ENCODE peak calls at places on chromosomes 2 and 18, in ten cellular contexts. One of them, this sample, is unnamed.
A peak's percentile ranks its signal among the peaks of the same experiment; 100 is the strongest.

GRCh38 chr2:64488050-64488974 is 34.4 kb downstream of the LGALSL start:
- DNase-seq in upper lobe of right lung: peak; percentile 81
- DNase-seq in heart right ventricle: peak; percentile 63
- DNase-seq in K562: peak; percentile 78
- DNase-seq in stomach: peak; percentile 75
- DNase-seq in fibroblast of lung: peak; percentile 13
- DNase-seq in CD8-positive, alpha-beta T cell: peak; percentile 56
- DNase-seq in A549: peak; percentile 73
- DNase-seq in heart left ventricle: peak; percentile 66
- DNase-seq in uterus: peak; percentile 72
- DNase-seq in this sample: no peak

GRCh38 chr2:23940262-23940975 is at the start of gene UBXN2A:
- DNase-seq in upper lobe of right lung: peak; percentile 90
- DNase-seq in uterus: peak; percentile 79
- DNase-seq in heart left ventricle: peak; percentile 75
- DNase-seq in CD8-positive, alpha-beta T cell: peak; percentile 53
- DNase-seq in K562: peak; percentile 90
- DNase-seq in stomach: peak; percentile 82
- DNase-seq in heart right ventricle: peak; percentile 71
- DNase-seq in fibroblast of lung: peak; percentile 79
- DNase-seq in A549: peak; percentile 89
- DNase-seq in this sample: no peak

GRCh38 chr2:150495993-150496627 is 8.6 kb upstream of the RND3 start:
- DNase-seq in fibroblast of lung: peak; percentile 98
- DNase-seq in uterus: no peak
- DNase-seq in heart right ventricle: no peak
- DNase-seq in heart left ventricle: no peak
- DNase-seq in stomach: no peak
- DNase-seq in CD8-positive, alpha-beta T cell: no peak
- DNase-seq in A549: no peak
- DNase-seq in upper lobe of right lung: no peak
- DNase-seq in K562: no peak
- DNase-seq in this sample: no peak

GRCh38 chr2:43542285-43542933 is 53.4 kb downstream of the THADA start:
- DNase-seq in A549: peak; percentile 28
- DNase-seq in CD8-positive, alpha-beta T cell: no peak
- DNase-seq in heart left ventricle: no peak
- DNase-seq in uterus: no peak
- DNase-seq in stomach: no peak
- DNase-seq in heart right ventricle: no peak
- DNase-seq in K562: peak; percentile 38
- DNase-seq in upper lobe of right lung: no peak
- DNase-seq in fibroblast of lung: peak; percentile 44
- DNase-seq in this sample: no peak

GRCh38 chr18:58937204-58937603 is 72.5 kb downstream of the ZNF532 start:
- DNase-seq in heart left ventricle: no peak
- DNase-seq in fibroblast of lung: peak; percentile 67
- DNase-seq in upper lobe of right lung: no peak
- DNase-seq in CD8-positive, alpha-beta T cell: no peak
- DNase-seq in heart right ventricle: no peak
- DNase-seq in stomach: no peak
- DNase-seq in A549: no peak
- DNase-seq in K562: no peak
- DNase-seq in uterus: no peak
- DNase-seq in this sample: no peak

GRCh38 chr2:161077367-161078210 is 82.6 kb upstream of the TANK start:
- DNase-seq in K562: no peak
- DNase-seq in uterus: no peak
- DNase-seq in CD8-positive, alpha-beta T cell: peak; percentile 11
- DNase-seq in heart left ventricle: peak; percentile 40
- DNase-seq in heart right ventricle: peak; percentile 15
- DNase-seq in fibroblast of lung: peak; percentile 65
- DNase-seq in stomach: no peak
- DNase-seq in A549: no peak
- DNase-seq in upper lobe of right lung: no peak
- DNase-seq in this sample: no peak

GRCh38 chr2:20490300-20491181 is 43.7 kb downstream of the RHOB start:
- DNase-seq in A549: no peak
- DNase-seq in fibroblast of lung: peak; percentile 99
- DNase-seq in heart right ventricle: no peak
- DNase-seq in K562: no peak
- DNase-seq in CD8-positive, alpha-beta T cell: no peak
- DNase-seq in uterus: peak; percentile 89
- DNase-seq in stomach: no peak
- DNase-seq in upper lobe of right lung: peak; percentile 46
- DNase-seq in heart left ventricle: no peak
- DNase-seq in this sample: peak; percentile 18

GRCh38 chr2:172092716-172093415 is 7.6 kb downstream of the DLX1 start:
- DNase-seq in heart left ventricle: no peak
- DNase-seq in fibroblast of lung: no peak
- DNase-seq in A549: no peak
- DNase-seq in uterus: no peak
- DNase-seq in K562: peak; percentile 37
- DNase-seq in stomach: no peak
- DNase-seq in heart right ventricle: no peak
- DNase-seq in CD8-positive, alpha-beta T cell: no peak
- DNase-seq in upper lobe of right lung: no peak
- DNase-seq in this sample: no peak

GRCh38 chr18:25348361-25349130 is 3.4 kb downstream of the ZNF521 start:
- DNase-seq in uterus: no peak
- DNase-seq in stomach: no peak
- DNase-seq in fibroblast of lung: peak; percentile 2
- DNase-seq in upper lobe of right lung: no peak
- DNase-seq in heart right ventricle: no peak
- DNase-seq in CD8-positive, alpha-beta T cell: no peak
- DNase-seq in A549: no peak
- DNase-seq in K562: no peak
- DNase-seq in heart left ventricle: no peak
- DNase-seq in this sample: no peak

GRCh38 chr2:794554-795244 is 117.5 kb upstream of the TMEM18 start:
- DNase-seq in fibroblast of lung: no peak
- DNase-seq in CD8-positive, alpha-beta T cell: no peak
- DNase-seq in stomach: no peak
- DNase-seq in K562: no peak
- DNase-seq in upper lobe of right lung: no peak
- DNase-seq in A549: no peak
- DNase-seq in heart right ventricle: no peak
- DNase-seq in uterus: no peak
- DNase-seq in heart left ventricle: no peak
- DNase-seq in this sample: no peak

GRCh38 chr2:108627911-108628567 is 91.2 kb upstream of the RANBP2 start:
- DNase-seq in stomach: no peak
- DNase-seq in heart right ventricle: no peak
- DNase-seq in heart left ventricle: no peak
- DNase-seq in uterus: no peak
- DNase-seq in CD8-positive, alpha-beta T cell: no peak
- DNase-seq in upper lobe of right lung: no peak
- DNase-seq in fibroblast of lung: no peak
- DNase-seq in A549: no peak
- DNase-seq in K562: no peak
- DNase-seq in this sample: no peak

GRCh38 chr18:79353238-79353637 is 42.5 kb upstream of the NFATC1 start:
- DNase-seq in heart right ventricle: no peak
- DNase-seq in stomach: no peak
- DNase-seq in heart left ventricle: no peak
- DNase-seq in A549: peak; percentile 7
- DNase-seq in K562: peak; percentile 16
- DNase-seq in upper lobe of right lung: no peak
- DNase-seq in CD8-positive, alpha-beta T cell: no peak
- DNase-seq in fibroblast of lung: no peak
- DNase-seq in uterus: no peak
- DNase-seq in this sample: no peak

GRCh38 chr2:104919127-104919526 is 65.2 kb downstream of the POU3F3 start:
- DNase-seq in upper lobe of right lung: no peak
- DNase-seq in fibroblast of lung: peak; percentile 2
- DNase-seq in CD8-positive, alpha-beta T cell: no peak
- DNase-seq in heart right ventricle: no peak
- DNase-seq in heart left ventricle: no peak
- DNase-seq in uterus: no peak
- DNase-seq in A549: no peak
- DNase-seq in stomach: peak; percentile 40
- DNase-seq in K562: no peak
- DNase-seq in this sample: no peak

GRCh38 chr18:26089247-26090129 is 925 bp downstream of the SS18 start:
- DNase-seq in K562: peak; percentile 71
- DNase-seq in uterus: no peak
- DNase-seq in CD8-positive, alpha-beta T cell: no peak
- DNase-seq in A549: no peak
- DNase-seq in stomach: no peak
- DNase-seq in heart right ventricle: no peak
- DNase-seq in heart left ventricle: no peak
- DNase-seq in fibroblast of lung: peak; percentile 48
- DNase-seq in upper lobe of right lung: no peak
- DNase-seq in this sample: no peak

GRCh38 chr18:23504720-23505119 is 1.4 kb downstream of the RMC1 start:
- DNase-seq in upper lobe of right lung: no peak
- DNase-seq in CD8-positive, alpha-beta T cell: no peak
- DNase-seq in uterus: no peak
- DNase-seq in fibroblast of lung: no peak
- DNase-seq in heart left ventricle: no peak
- DNase-seq in K562: no peak
- DNase-seq in heart right ventricle: no peak
- DNase-seq in A549: no peak
- DNase-seq in stomach: no peak
- DNase-seq in this sample: no peak
- H3K4me3 ChIP-seq in upper lobe of right lung: peak overlapping the region; percentile 79
- H3K4me3 ChIP-seq in CD8-positive, alpha-beta T cell: peak overlapping the region; percentile 91
- H3K4me3 ChIP-seq in uterus: no peak overlapping the region
- H3K4me3 ChIP-seq in fibroblast of lung: no peak overlapping the region
- H3K4me3 ChIP-seq in heart left ventricle: no peak overlapping the region
- H3K4me3 ChIP-seq in K562: peak overlapping the region; percentile 84
- H3K4me3 ChIP-seq in heart right ventricle: peak overlapping the region; percentile 85
- H3K4me3 ChIP-seq in A549: peak overlapping the region; percentile 71
- H3K4me3 ChIP-seq in stomach: peak overlapping the region; percentile 61
- H3K4me3 ChIP-seq in this sample: peak overlapping the region; percentile 95

GRCh38 chr2:60439219-60439974 is 114.1 kb downstream of the BCL11A start:
- DNase-seq in fibroblast of lung: no peak
- DNase-seq in heart left ventricle: peak; percentile 54
- DNase-seq in CD8-positive, alpha-beta T cell: no peak
- DNase-seq in K562: peak; percentile 13
- DNase-seq in uterus: no peak
- DNase-seq in stomach: peak; percentile 47
- DNase-seq in A549: no peak
- DNase-seq in heart right ventricle: peak; percentile 47
- DNase-seq in upper lobe of right lung: peak; percentile 71
- DNase-seq in this sample: no peak
- TF ChIP-seq CTCF in fibroblast of lung: no peak
- TF ChIP-seq CTCF in heart left ventricle: peak; percentile 27
- TF ChIP-seq CTCF in CD8-positive, alpha-beta T cell: no peak
- TF ChIP-seq CTCF in K562: peak; percentile 38
- TF ChIP-seq CTCF in uterus: no peak
- TF ChIP-seq CTCF in stomach: peak; percentile 40
- TF ChIP-seq CTCF in A549: no peak
- TF ChIP-seq CTCF in heart right ventricle: peak; percentile 37
- TF ChIP-seq CTCF in upper lobe of right lung: peak; percentile 47
- TF ChIP-seq CTCF in this sample: peak; percentile 26

DNA sequence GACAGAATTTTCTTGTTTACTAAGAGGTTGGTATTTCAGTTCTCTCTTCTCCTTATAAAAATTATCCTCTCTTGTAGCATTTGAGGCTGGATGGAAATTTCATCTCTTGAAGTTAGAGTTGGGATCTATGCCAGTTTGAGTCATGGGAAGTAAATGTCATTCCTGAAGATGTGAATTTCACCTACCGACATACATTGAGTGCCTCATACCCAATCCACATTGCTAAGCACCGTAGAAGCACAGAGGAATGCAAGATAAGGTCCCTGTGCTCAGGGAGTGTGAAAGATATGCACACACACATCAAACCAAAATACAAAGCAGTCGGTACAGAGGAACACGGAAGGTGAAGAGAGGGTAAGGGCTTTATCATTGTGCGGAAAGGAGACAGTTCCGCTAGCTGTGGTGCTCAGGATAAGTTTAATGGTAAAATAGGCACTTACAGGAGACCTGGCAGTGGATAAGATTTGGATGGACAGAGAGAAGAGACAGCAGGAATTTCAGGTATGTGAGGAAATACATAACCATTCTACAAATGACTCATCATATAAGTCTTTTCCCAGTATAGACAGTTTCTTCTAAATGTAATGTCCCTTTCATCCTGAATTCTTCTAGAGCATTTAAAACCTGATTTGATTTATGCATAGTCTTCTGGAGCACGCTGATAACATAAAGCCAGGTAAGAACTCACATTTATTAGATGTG is 205.3 kb upstream of the ST6GAL2 start:
- DNase-seq in stomach: no peak
- DNase-seq in CD8-positive, alpha-beta T cell: no peak
- DNase-seq in A549: peak; percentile 3
- DNase-seq in fibroblast of lung: peak; percentile 51
- DNase-seq in upper lobe of right lung: no peak
- DNase-seq in K562: no peak
- DNase-seq in heart right ventricle: no peak
- DNase-seq in heart left ventricle: no peak
- DNase-seq in uterus: no peak
- DNase-seq in this sample: no peak
- H3K9me3 ChIP-seq in stomach: no peaks in the 10 kb centered on the region
- H3K9me3 ChIP-seq in CD8-positive, alpha-beta T cell: no peaks in the 10 kb centered on the region
- H3K9me3 ChIP-seq in A549: no peaks in the 10 kb centered on the region
- H3K9me3 ChIP-seq in fibroblast of lung: no peaks in the 10 kb centered on the region
- H3K9me3 ChIP-seq in upper lobe of right lung: no peaks in the 10 kb centered on the region
- H3K9me3 ChIP-seq in K562: no peaks in the 10 kb centered on the region
- H3K9me3 ChIP-seq in heart right ventricle: no peaks in the 10 kb centered on the region
- H3K9me3 ChIP-seq in heart left ventricle: no peaks in the 10 kb centered on the region
- H3K9me3 ChIP-seq in uterus: no peaks in the 10 kb centered on the region
- H3K9me3 ChIP-seq in this sample: no peaks in the 10 kb centered on the region

GRCh38 chr2:75562513-75562864 is 1.8 kb upstream of the EVA1A start:
- DNase-seq in heart left ventricle: no peak
- DNase-seq in CD8-positive, alpha-beta T cell: no peak
- DNase-seq in K562: no peak
- DNase-seq in stomach: no peak
- DNase-seq in fibroblast of lung: peak; percentile 61
- DNase-seq in heart right ventricle: no peak
- DNase-seq in upper lobe of right lung: no peak
- DNase-seq in A549: no peak
- DNase-seq in uterus: no peak
- DNase-seq in this sample: no peak

GRCh38 chr2:75563591-75563990 is 2.9 kb upstream of the EVA1A start:
- DNase-seq in A549: no peak
- DNase-seq in uterus: no peak
- DNase-seq in K562: no peak
- DNase-seq in stomach: no peak
- DNase-seq in heart right ventricle: no peak
- DNase-seq in fibroblast of lung: no peak
- DNase-seq in heart left ventricle: no peak
- DNase-seq in upper lobe of right lung: no peak
- DNase-seq in CD8-positive, alpha-beta T cell: no peak
- DNase-seq in this sample: no peak

GRCh38 chr2:75560022-75560767 is 544 bp downstream of the EVA1A start:
- DNase-seq in K562: no peak
- DNase-seq in upper lobe of right lung: peak; percentile 74
- DNase-seq in CD8-positive, alpha-beta T cell: no peak
- DNase-seq in uterus: peak; percentile 16
- DNase-seq in A549: peak; percentile 9
- DNase-seq in stomach: no peak
- DNase-seq in heart right ventricle: no peak
- DNase-seq in fibroblast of lung: peak; percentile 47
- DNase-seq in heart left ventricle: no peak
- DNase-seq in this sample: no peak

GRCh38 chr2:75560768-75561565 is at the start of gene EVA1A:
- DNase-seq in K562: no peak
- DNase-seq in A549: peak; percentile 16
- DNase-seq in heart left ventricle: peak; percentile 61
- DNase-seq in fibroblast of lung: peak; percentile 91
- DNase-seq in upper lobe of right lung: peak; percentile 86
- DNase-seq in heart right ventricle: peak; percentile 46
- DNase-seq in stomach: no peak
- DNase-seq in uterus: peak; percentile 42
- DNase-seq in CD8-positive, alpha-beta T cell: no peak
- DNase-seq in this sample: no peak

GRCh38 chr2:75561566-75562512 is 1.1 kb upstream of the EVA1A start:
- DNase-seq in CD8-positive, alpha-beta T cell: no peak
- DNase-seq in A549: no peak
- DNase-seq in upper lobe of right lung: no peak
- DNase-seq in heart right ventricle: no peak
- DNase-seq in stomach: no peak
- DNase-seq in fibroblast of lung: peak; percentile 68
- DNase-seq in K562: no peak
- DNase-seq in heart left ventricle: no peak
- DNase-seq in uterus: no peak
- DNase-seq in this sample: no peak
- H3K4me3 ChIP-seq in CD8-positive, alpha-beta T cell: no peak overlapping the region
- H3K4me3 ChIP-seq in A549: peak overlapping the region; percentile 70
- H3K4me3 ChIP-seq in upper lobe of right lung: peak overlapping the region; percentile 49
- H3K4me3 ChIP-seq in heart right ventricle: peak overlapping the region; percentile 58
- H3K4me3 ChIP-seq in stomach: no peak overlapping the region
- H3K4me3 ChIP-seq in fibroblast of lung: peak overlapping the region; percentile 76
- H3K4me3 ChIP-seq in K562: no peak overlapping the region
- H3K4me3 ChIP-seq in heart left ventricle: peak overlapping the region; percentile 70
- H3K4me3 ChIP-seq in uterus: no peak overlapping the region
- H3K4me3 ChIP-seq in this sample: no peak overlapping the region

This sample was measured in thoracic aorta.